ENCODE peak calls at places on chromosomes 3 and 15, in nine cellular contexts. V is spleen; Z is SW 1271; D is stimulated activated CD8-positive, alpha-beta memory T cell treated with anti-CD3 and anti-CD28 coated beads, Interleukin-7, amount 100 ng/mL, for 48 hours; L is activated T-helper 1 cell treated with anti-CD3 and anti-CD28 coated beads, Interleukin-2, amount 50 U/mL, for 16 hours; Q is glomerular endothelial cell; C is G401; Y is HS-27A; H is Calu3. B is an unnamed sample.

GRCh38 chr3:125202197-125202596 is 10.4 kb downstream of the SLC12A8 start:
- DNase-seq in V (no peak), Z (no peak), D (no peak), L (no peak), Q (no peak), C (no peak), Y (no peak), H (no peak), B (no peak)

GRCh38 chr15:31456329-31457060 is 129.9 kb downstream of the KLF13 start:
- DNase-seq in V (peak), Z (no peak), D (no peak), L (no peak), Q (no peak), C (no peak), Y (no peak), H (no peak), B (no peak)

GRCh38 chr3:160473233-160473632 is 23.6 kb upstream of the TRIM59 start:
- DNase-seq in V (no peak), Z (no peak), D (no peak), L (no peak), Q (no peak), C (no peak), Y (no peak), H (no peak), B (peak)

GRCh38 chr3:146536681-146537080 is 7.7 kb downstream of the PLSCR1 start:
- DNase-seq in V (no peak), Z (no peak), D (no peak), L (no peak), Q (no peak), C (peak), Y (no peak), H (no peak), B (no peak)

GRCh38 chr3:122149228-122149627 is 34.2 kb upstream of the CASR start:
- DNase-seq in V (no peak), Z (no peak), D (no peak), L (no peak), Q (no peak), C (no peak), Y (no peak), H (no peak), B (no peak)

GRCh38 chr15:69515508-69516290 is 63.1 kb downstream of the RPLP1 start:
- DNase-seq in V (no peak), Z (no peak), D (no peak), L (no peak), Q (no peak), C (no peak), Y (no peak), H (no peak), B (no peak)

GRCh38 chr15:58555168-58556027 is 123.6 kb downstream of the LIPC start:
- DNase-seq in V (no peak), Z (no peak), D (no peak), L (no peak), Q (no peak), C (no peak), Y (no peak), H (no peak), B (peak)

GRCh38 chr3:180278583-180279188 is 241.9 kb upstream of the PEX5L start:
- DNase-seq in V (no peak), Z (no peak), D (no peak), L (no peak), Q (no peak), C (no peak), Y (no peak), H (no peak), B (no peak)

GRCh38 chr15:68228143-68228970 is 1.2 kb downstream of the CLN6 start:
- DNase-seq in V (no peak), Z (no peak), D (no peak), L (no peak), Q (no peak), C (no peak), Y (peak), H (no peak), B (peak)

GRCh38 chr15:70670680-70671079 is 92.7 kb downstream of the UACA start:
- DNase-seq in V (no peak), Z (no peak), D (no peak), L (no peak), Q (no peak), C (no peak), Y (no peak), H (no peak), B (no peak)

GRCh38 chr3:33491697-33492096 is 51.5 kb upstream of the UBP1 start:
- DNase-seq in V (no peak), Z (no peak), D (no peak), L (no peak), Q (no peak), C (no peak), Y (no peak), H (no peak), B (no peak)

GRCh38 chr15:85091990-85092389 is 110.3 kb downstream of the PDE8A start:
- DNase-seq in V (no peak), Z (no peak), D (no peak), L (no peak), Q (no peak), C (no peak), Y (no peak), H (no peak), B (no peak)

GRCh38 chr3:98564282-98565005 is 29.0 kb downstream of the CPOX start:
- DNase-seq in V (no peak), Z (no peak), D (no peak), L (no peak), Q (no peak), C (no peak), Y (no peak), H (no peak), B (no peak)

GRCh38 chr3:111968319-111969059 is 10.3 kb upstream of the ABHD10 start:
- DNase-seq in V (no peak), Z (no peak), D (no peak), L (no peak), Q (no peak), C (no peak), Y (no peak), H (no peak), B (no peak)

GRCh38 chr3:102936511-102936910 is 501.7 kb downstream of the ZPLD1 start:
- DNase-seq in V (no peak), Z (no peak), D (no peak), L (no peak), Q (no peak), C (no peak), Y (no peak), H (no peak), B (no peak)

GRCh38 chr15:37979597-37979996 is 45.2 kb downstream of the TMCO5A start:
- DNase-seq in V (no peak), Z (no peak), D (no peak), L (no peak), Q (no peak), C (no peak), Y (no peak), H (no peak), B (no peak)

GRCh38 chr3:125359700-125360099 is 15.4 kb downstream of the ZNF148 start:
- DNase-seq in V (no peak), Z (no peak), D (no peak), L (no peak), Q (no peak), C (no peak), Y (no peak), H (no peak), B (no peak)

GRCh38 chr3:10317311-10317960 is 3.5 kb downstream of the SEC13 start:
- DNase-seq in V (no peak), Z (no peak), D (no peak), L (no peak), Q (no peak), C (no peak), Y (no peak), H (no peak), B (no peak)

GRCh38 chr3:122589297-122589696 is 11.8 kb downstream of the PARP15 start:
- DNase-seq in V (no peak), Z (no peak), D (no peak), L (no peak), Q (no peak), C (no peak), Y (no peak), H (no peak), B (no peak)

GRCh38 chr3:125353128-125353527 is 22.0 kb downstream of the ZNF148 start:
- DNase-seq in V (no peak), Z (no peak), D (no peak), L (no peak), Q (no peak), C (no peak), Y (no peak), H (no peak), B (no peak)

GRCh38 chr3:194129581-194130133 is 6.3 kb upstream of the HES1 start:
- DNase-seq in V (peak), Z (no peak), D (no peak), L (no peak), Q (no peak), C (no peak), Y (no peak), H (no peak), B (no peak)

GRCh38 chr3:151837057-151837456 is 23.1 kb downstream of the AADAC start:
- DNase-seq in V (no peak), Z (peak), D (no peak), L (no peak), Q (peak), C (peak), Y (peak), H (peak), B (peak)

GRCh38 chr15:67776600-67776999 is 48.7 kb upstream of the SKOR1 start:
- DNase-seq in V (no peak), Z (no peak), D (no peak), L (no peak), Q (no peak), C (no peak), Y (peak), H (no peak), B (peak)

GRCh38 chr3:16761576-16761975 is 123.2 kb upstream of the PLCL2 start:
- DNase-seq in V (no peak), Z (no peak), D (no peak), L (no peak), Q (no peak), C (no peak), Y (peak), H (no peak), B (peak)

GRCh38 chr15:83446904-83447708 is at the start of gene SH3GL3:
- DNase-seq in V (peak), Z (peak), D (no peak), L (no peak), Q (peak), C (peak), Y (no peak), H (peak), B (peak)

GRCh38 chr3:130950641-130951040 is 56.8 kb downstream of the ATP2C1 start:
- DNase-seq in V (no peak), Z (no peak), D (no peak), L (no peak), Q (no peak), C (no peak), Y (no peak), H (no peak), B (peak)

GRCh38 chr3:69568926-69569325 is 170.3 kb upstream of the MITF start:
- DNase-seq in V (no peak), Z (no peak), D (no peak), L (no peak), Q (no peak), C (no peak), Y (no peak), H (no peak), B (no peak)

GRCh38 chr3:53803816-53804545 is 42.2 kb downstream of the CHDH start:
- DNase-seq in V (no peak), Z (no peak), D (no peak), L (no peak), Q (no peak), C (no peak), Y (no peak), H (no peak), B (no peak)

GRCh38 chr3:126550488-126551051 is 8.2 kb downstream of the C3orf22 start:
- DNase-seq in V (peak), Z (no peak), D (no peak), L (no peak), Q (no peak), C (no peak), Y (no peak), H (no peak), B (no peak)

GRCh38 chr3:147298511-147298982 is 107.8 kb downstream of the ZIC4 start:
- DNase-seq in V (no peak), Z (no peak), D (no peak), L (no peak), Q (peak), C (no peak), Y (peak), H (peak), B (peak)

B was measured in LHCN-M2.